ENCODE peak calls at places on chromosomes 16 and 17, in six cellular contexts. P is MM.1S; J is cardiac muscle cell; O is CD8-positive, alpha-beta T cell; Z is PC-3; F is AG04450. K is an unnamed sample.

GRCh38 chr16:19177111-19177747 is 9.2 kb downstream of the SYT17 start:
- DNase-seq in Z (no peak), P (no peak), F (no peak), O (no peak), J (no peak), K (no peak)

GRCh38 chr17:56653877-56654276 is 60.4 kb downstream of the NOG start:
- DNase-seq in J (peak; percentile 77), O (peak; percentile 17), P (peak; percentile 85), Z (peak; percentile 91), F (no peak), K (peak; percentile 33)

GRCh38 chr16:63614421-63614820 is 1507.4 kb downstream of the CDH11 start:
- DNase-seq in F (no peak), Z (no peak), P (no peak), J (no peak), O (no peak), K (peak; percentile 42)

GRCh38 chr17:10384175-10384574 is 11.4 kb upstream of the MYH13 start:
- DNase-seq in F (no peak), P (no peak), J (peak; percentile 34), O (no peak), Z (no peak), K (no peak)

GRCh38 chr17:10018461-10018891 is 113.4 kb upstream of the RCVRN start:
- DNase-seq in Z (no peak), P (no peak), O (no peak), F (no peak), J (no peak), K (no peak)

GRCh38 chr17:81329927-81330883 is 35.1 kb upstream of the SLC38A10 start:
- DNase-seq in O (no peak), P (no peak), J (no peak), F (no peak), Z (peak; percentile 48), K (no peak)

GRCh38 chr17:4206945-4207344 is 56.8 kb downstream of the ANKFY1 start:
- DNase-seq in Z (no peak), P (peak; percentile 51), J (no peak), O (no peak), F (no peak), K (no peak)

GRCh38 chr17:67440311-67441051 is 63.4 kb downstream of the PITPNC1 start:
- DNase-seq in J (no peak), P (no peak), O (no peak), F (no peak), Z (no peak), K (no peak)

GRCh38 chr17:81925860-81926450 is 1.6 kb downstream of the MAFG start:
- DNase-seq in O (no peak), Z (no peak), F (no peak), J (no peak), P (no peak), K (no peak)

GRCh38 chr16:30927789-30928378 is 4.5 kb downstream of the FBXL19 start:
- DNase-seq in O (no peak), Z (peak; percentile 41), J (peak; percentile 84), F (no peak), P (peak; percentile 38), K (peak; percentile 36)

GRCh38 chr17:32610027-32610650 is 123.3 kb downstream of the CDK5R1 start:
- DNase-seq in P (no peak), Z (no peak), F (no peak), J (no peak), O (no peak), K (no peak)

GRCh38 chr17:52148969-52149351 is 9.6 kb downstream of the CA10 start:
- DNase-seq in O (no peak), Z (peak; percentile 88), P (no peak), J (no peak), F (no peak), K (no peak)

GRCh38 chr16:83799336-83799735 is 8.4 kb upstream of the HSBP1 start:
- DNase-seq in P (no peak), J (no peak), F (no peak), Z (peak; percentile 54), O (no peak), K (no peak)

GRCh38 chr17:5198472-5198871 is 6.8 kb upstream of the ZNF594 start:
- DNase-seq in P (no peak), J (no peak), O (no peak), F (no peak), Z (no peak), K (no peak)

GRCh38 chr16:68910051-68910450 is 66.7 kb downstream of the TANGO6 start:
- DNase-seq in F (no peak), J (no peak), P (no peak), O (no peak), Z (no peak), K (no peak)

GRCh38 chr17:80430446-80431245 is 15.7 kb downstream of the ENDOV start:
- DNase-seq in O (no peak), Z (no peak), J (no peak), P (no peak), F (no peak), K (no peak)

DNA sequence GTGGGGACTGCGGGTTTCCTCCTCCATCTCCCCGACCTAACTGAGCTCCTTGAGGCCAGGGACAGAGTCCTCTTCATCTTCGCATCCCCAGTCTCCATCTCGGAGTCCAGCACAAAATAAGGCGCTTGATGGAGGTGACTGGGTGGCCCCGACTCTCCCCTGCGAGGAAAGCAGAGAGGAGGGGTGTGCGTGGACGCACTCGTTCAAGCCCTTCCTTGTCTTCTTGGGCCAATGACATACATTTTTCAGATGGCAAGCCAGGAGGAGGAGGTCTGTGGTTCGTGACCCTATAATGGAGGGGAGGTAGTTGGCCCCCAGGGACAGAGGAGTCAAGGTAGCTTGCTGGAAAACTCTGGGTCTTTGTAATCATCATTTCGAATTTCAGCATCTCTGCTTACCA is 17.2 kb downstream of the CRISPLD2 start:
- DNase-seq in Z (no peak), P (no peak), J (no peak), O (no peak), F (no peak), K (no peak)
- H3K27ac ChIP-seq in Z (no peak overlapping the region), P (no peak overlapping the region), J (no peak overlapping the region), O (no peak overlapping the region), F (peak overlapping the region; percentile 95), K (no peak overlapping the region)

GRCh38 chr17:49830605-49831004 is 17.3 kb downstream of the TAC4 start:
- DNase-seq in P (no peak), J (no peak), F (no peak), Z (peak; percentile 47), O (no peak), K (no peak)
- H3K27ac ChIP-seq in P (no peak overlapping the region), J (no peak overlapping the region), F (no peak overlapping the region), Z (no peak overlapping the region), O (no peak overlapping the region), K (peak overlapping the region; percentile 77)

GRCh38 chr16:760498-761343 is at the start of gene MSLN:
- DNase-seq in J (no peak), F (no peak), O (no peak), Z (peak; percentile 72), P (no peak), K (no peak)
- H3K27ac ChIP-seq in J (peak within 1 kb of the TSS; percentile 67), F (no peak within 1 kb of the TSS), O (no peak within 1 kb of the TSS), Z (no peak within 1 kb of the TSS), P (no peak within 1 kb of the TSS), K (no peak within 1 kb of the TSS)

GRCh38 chr17:38914741-38915638 is 10.4 kb upstream of the LASP1NB start:
- DNase-seq in P (no peak), Z (no peak), F (no peak), O (no peak), J (no peak), K (no peak)

GRCh38 chr17:38917259-38917658 is 8.2 kb upstream of the LASP1NB start:
- DNase-seq in Z (peak; percentile 7), O (no peak), J (no peak), F (no peak), P (no peak), K (no peak)

GRCh38 chr17:38915639-38915995 is 9.8 kb upstream of the LASP1NB start:
- DNase-seq in O (no peak), F (no peak), J (no peak), Z (no peak), P (no peak), K (no peak)

GRCh38 chr17:38918129-38918913 is 7.1 kb upstream of the LASP1NB start:
- DNase-seq in Z (no peak), J (no peak), O (no peak), P (no peak), F (no peak), K (no peak)

DNA sequence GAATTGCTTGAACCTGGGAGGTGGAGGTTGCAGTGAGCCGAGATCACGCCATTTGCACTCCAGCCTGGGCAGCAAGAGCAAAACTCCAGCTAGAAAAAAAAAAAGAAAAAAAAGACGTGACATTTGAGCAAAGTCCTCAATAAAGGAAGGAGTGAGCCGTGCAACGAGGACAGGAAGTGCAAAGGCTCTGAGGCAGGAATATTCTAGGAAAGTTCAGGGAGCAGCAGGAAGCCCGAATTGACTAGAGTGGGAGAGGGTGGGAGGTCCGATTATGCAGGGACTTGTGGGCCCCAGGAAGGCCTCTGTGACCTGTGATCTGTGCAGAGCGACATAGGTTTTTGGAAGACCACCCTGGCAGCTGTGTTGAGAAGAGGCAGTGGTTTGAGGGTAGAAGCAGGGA is 8.6 kb upstream of the LASP1NB start:
- DNase-seq in F (no peak), Z (no peak), O (no peak), J (no peak), P (no peak), K (no peak)
- H3K27ac ChIP-seq in F (no peak overlapping the region), Z (no peak overlapping the region), O (no peak overlapping the region), J (peak overlapping the region; percentile 31), P (no peak overlapping the region), K (no peak overlapping the region)

GRCh38 chr17:77840576-77841160 is 117.8 kb upstream of the TNRC6C start:
- DNase-seq in Z (no peak), O (no peak), P (no peak), J (no peak), F (no peak), K (no peak)
- H3K27ac ChIP-seq in Z (no peak overlapping the region), O (no peak overlapping the region), P (no peak overlapping the region), J (no peak overlapping the region), F (no peak overlapping the region), K (no peak overlapping the region)

DNA sequence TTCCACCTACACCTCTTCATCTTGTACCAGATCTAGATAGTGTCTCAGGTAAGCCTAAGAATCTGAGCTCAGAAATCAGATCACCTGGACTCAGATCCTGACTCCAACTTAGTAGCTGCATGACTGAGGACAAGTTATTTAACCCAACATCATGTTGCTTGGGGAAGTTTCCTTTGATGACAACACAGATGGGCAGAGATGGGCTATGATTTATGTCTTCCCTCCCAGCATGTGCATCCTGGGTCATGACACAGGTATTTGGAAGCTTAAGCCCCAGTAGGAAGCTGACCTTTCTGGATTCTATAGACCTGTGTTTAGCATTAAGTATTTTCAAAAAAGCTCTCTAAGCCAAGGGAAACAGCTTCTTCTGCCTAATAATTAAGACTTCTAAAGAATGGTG is 12.4 kb upstream of the HEATR6 start:
- DNase-seq in P (no peak), O (no peak), F (no peak), Z (no peak), J (no peak), K (no peak)
- H3K27ac ChIP-seq in P (no peak overlapping the region), O (no peak overlapping the region), F (peak overlapping the region; percentile 57), Z (no peak overlapping the region), J (no peak overlapping the region), K (no peak overlapping the region)